ENCODE peak calls at places on chromosomes 6 and 20, in four cellular contexts. N, U, K and C are unnamed samples.

GRCh38 chr6:157094038-157094437 is 229.3 kb downstream of the TMEM242 start:
- DNase-seq in N (no peak), U (no peak), K (no peak), C (no peak)

GRCh38 chr6:30075094-30075986 is at the start of gene RNF39:
- DNase-seq in N (no peak), U (peak), K (peak), C (peak)

GRCh38 chr6:20879526-20879925 is 345.3 kb downstream of the CDKAL1 start:
- DNase-seq in N (no peak), U (no peak), K (no peak), C (no peak)

GRCh38 chr6:109406196-109406595 is 23.9 kb upstream of the CD164 start:
- DNase-seq in N (no peak), U (no peak), K (no peak), C (no peak)

GRCh38 chr6:28589952-28590340 is 64.3 kb downstream of the GPX5 start:
- DNase-seq in N (no peak), U (no peak), K (no peak), C (no peak)

GRCh38 chr20:51326241-51326819 is 216.2 kb downstream of the NFATC2 start:
- DNase-seq in N (peak), U (no peak), K (peak), C (no peak)

GRCh38 chr6:43897571-43898302 is 127.7 kb downstream of the VEGFA start:
- DNase-seq in N (no peak), U (peak), K (no peak), C (no peak)

GRCh38 chr6:144104898-144105487 is 9.6 kb upstream of the SF3B5 start:
- DNase-seq in N (no peak), U (no peak), K (peak), C (no peak)

GRCh38 chr6:3849681-3850450 is 693 bp downstream of the FAM50B start:
- DNase-seq in N (peak), U (peak), K (no peak), C (peak)

GRCh38 chr6:119240257-119241123 is 109.1 kb downstream of the MAN1A1 start:
- DNase-seq in N (no peak), U (no peak), K (no peak), C (no peak)